ENCODE peak calls at places on chromosomes 13 and 19, in six cellular contexts. One of them, this sample, is unnamed.
A peak's percentile ranks its signal among the peaks of the same experiment; 100 is the strongest.

GRCh38 chr19:36524617-36525016 is 3.5 kb downstream of the ZNF260 start:
- DNase-seq in neuronal stem cell: no peak
- DNase-seq in IMR-90: no peak
- DNase-seq in H9: no peak
- DNase-seq in H1: no peak
- DNase-seq in mesendoderm: no peak
- DNase-seq in this sample: no peak

GRCh38 chr19:18349524-18350128 is 9.2 kb downstream of the PGPEP1 start:
- DNase-seq in neuronal stem cell: no peak
- DNase-seq in IMR-90: peak; percentile 65
- DNase-seq in H9: no peak
- DNase-seq in H1: no peak
- DNase-seq in mesendoderm: peak; percentile 51
- DNase-seq in this sample: peak; percentile 61

GRCh38 chr19:40410030-40410389 is 3.2 kb downstream of the PRX start:
- DNase-seq in neuronal stem cell: no peak
- DNase-seq in IMR-90: no peak
- DNase-seq in H9: peak; percentile 67
- DNase-seq in H1: no peak
- DNase-seq in mesendoderm: no peak
- DNase-seq in this sample: no peak

GRCh38 chr19:8334458-8335342 is 8.4 kb downstream of the KANK3 start:
- DNase-seq in neuronal stem cell: peak; percentile 73
- DNase-seq in IMR-90: peak; percentile 74
- DNase-seq in H9: peak; percentile 85
- DNase-seq in H1: no peak
- DNase-seq in mesendoderm: peak; percentile 87
- DNase-seq in this sample: peak; percentile 51

GRCh38 chr13:28641600-28641926 is 17.4 kb upstream of the POMP start:
- DNase-seq in neuronal stem cell: no peak
- DNase-seq in IMR-90: no peak
- DNase-seq in H9: no peak
- DNase-seq in H1: no peak
- DNase-seq in mesendoderm: no peak
- DNase-seq in this sample: peak; percentile 89

GRCh38 chr13:40585911-40586471 is 80.5 kb downstream of the FOXO1 start:
- DNase-seq in neuronal stem cell: no peak
- DNase-seq in IMR-90: no peak
- DNase-seq in H9: no peak
- DNase-seq in H1: no peak
- DNase-seq in mesendoderm: peak; percentile 84
- DNase-seq in this sample: no peak

GRCh38 chr13:68988176-68988575 is 1119.5 kb upstream of the ATXN8OS start:
- DNase-seq in neuronal stem cell: no peak
- DNase-seq in IMR-90: no peak
- DNase-seq in H9: no peak
- DNase-seq in H1: no peak
- DNase-seq in mesendoderm: no peak
- DNase-seq in this sample: no peak

GRCh38 chr13:60788156-60788829 is 391.3 kb downstream of the TDRD3 start:
- DNase-seq in neuronal stem cell: no peak
- DNase-seq in IMR-90: no peak
- DNase-seq in H9: no peak
- DNase-seq in H1: no peak
- DNase-seq in mesendoderm: peak; percentile 6
- DNase-seq in this sample: peak; percentile 4

GRCh38 chr19:56091066-56091490 is 30.0 kb downstream of the ZNF787 start:
- DNase-seq in neuronal stem cell: no peak
- DNase-seq in IMR-90: peak; percentile 61
- DNase-seq in H9: no peak
- DNase-seq in H1: no peak
- DNase-seq in mesendoderm: no peak
- DNase-seq in this sample: peak; percentile 34

GRCh38 chr19:56089344-56089743 is 31.8 kb downstream of the ZNF787 start:
- DNase-seq in neuronal stem cell: no peak
- DNase-seq in IMR-90: no peak
- DNase-seq in H9: no peak
- DNase-seq in H1: no peak
- DNase-seq in mesendoderm: no peak
- DNase-seq in this sample: no peak

GRCh38 chr19:56092685-56093631 is 28.1 kb downstream of the ZNF787 start:
- DNase-seq in neuronal stem cell: no peak
- DNase-seq in IMR-90: no peak
- DNase-seq in H9: no peak
- DNase-seq in H1: no peak
- DNase-seq in mesendoderm: no peak
- DNase-seq in this sample: no peak

GRCh38 chr19:56094449-56094848 is 26.6 kb downstream of the ZNF787 start:
- DNase-seq in neuronal stem cell: no peak
- DNase-seq in IMR-90: no peak
- DNase-seq in H9: no peak
- DNase-seq in H1: no peak
- DNase-seq in mesendoderm: no peak
- DNase-seq in this sample: no peak

DNA sequence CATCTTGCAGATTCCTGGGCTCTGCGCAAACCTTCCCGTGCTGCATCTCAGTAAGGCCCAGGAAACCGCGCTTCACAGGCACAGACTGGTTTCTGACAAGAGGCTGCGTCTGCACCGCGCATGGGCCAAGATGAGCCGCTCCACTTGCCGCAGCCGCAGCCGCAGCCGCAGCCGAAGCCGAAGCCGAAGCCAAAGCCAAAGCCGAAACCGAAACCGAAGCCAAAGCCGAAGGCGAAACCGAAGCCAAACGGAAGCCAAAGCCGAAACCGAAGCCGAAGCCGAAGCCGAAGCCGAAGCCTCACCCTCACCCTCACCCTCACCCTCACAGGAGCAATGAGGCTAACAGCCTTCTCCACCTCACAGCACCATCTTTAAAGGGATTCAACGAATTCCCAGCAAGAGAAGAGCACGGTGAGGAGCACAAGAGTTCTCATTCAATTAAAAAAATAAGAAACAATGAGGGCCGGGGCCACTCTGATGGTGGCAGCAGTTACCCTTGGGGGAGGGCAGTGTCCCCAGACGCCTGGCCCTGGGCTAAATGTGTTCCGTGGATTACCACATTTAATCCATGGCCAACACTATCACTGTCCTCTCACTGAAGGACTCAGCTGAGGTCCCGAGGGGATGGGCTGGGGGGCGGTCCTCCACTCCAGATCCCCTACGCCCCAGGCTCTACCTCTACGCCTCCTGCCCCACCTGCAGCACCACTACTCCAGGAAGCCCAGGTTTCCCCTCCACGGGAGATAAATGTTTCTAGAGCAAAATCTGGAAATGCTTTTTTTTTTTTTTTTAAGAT is 29.1 kb downstream of the ZNF787 start:
- DNase-seq in neuronal stem cell: no peak
- DNase-seq in IMR-90: no peak
- DNase-seq in H9: peak; percentile 25
- DNase-seq in H1: no peak
- DNase-seq in mesendoderm: no peak
- DNase-seq in this sample: no peak
- H2BK15ac ChIP-seq in neuronal stem cell: no peak overlapping the region
- H2BK15ac ChIP-seq in IMR-90: no peak overlapping the region
- H2BK15ac ChIP-seq in H9: no peak overlapping the region
- H2BK15ac ChIP-seq in H1: no peak overlapping the region
- H2BK15ac ChIP-seq in mesendoderm: no peak overlapping the region
- H2BK15ac ChIP-seq in this sample: no peak overlapping the region

DNA sequence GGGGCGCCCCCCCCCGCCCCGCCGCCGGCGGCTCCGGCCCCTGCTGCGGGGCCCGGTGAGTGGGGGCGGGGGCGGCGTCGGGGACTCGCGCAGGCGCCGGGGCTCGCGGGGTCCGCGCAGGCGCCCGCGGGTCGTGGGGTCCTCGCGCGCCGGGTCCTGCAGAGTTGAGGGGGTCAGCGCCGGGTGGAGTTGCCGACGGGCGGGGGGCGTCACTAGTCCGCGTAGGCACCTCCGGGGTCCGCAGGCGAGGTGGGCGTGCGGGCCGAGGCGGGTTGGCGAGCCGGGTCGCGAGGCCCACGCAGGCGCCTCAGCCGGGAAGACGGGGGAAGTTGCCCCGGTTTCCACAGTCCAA is 365 bp downstream of the PPP6R1 start:
- DNase-seq in neuronal stem cell: no peak
- DNase-seq in IMR-90: no peak
- DNase-seq in H9: no peak
- DNase-seq in H1: no peak
- DNase-seq in mesendoderm: no peak
- DNase-seq in this sample: peak; percentile 7
- H3K4me2 ChIP-seq in neuronal stem cell: peak overlapping the region; percentile 81
- H3K4me2 ChIP-seq in IMR-90: no peak overlapping the region
- H3K4me2 ChIP-seq in H9: peak overlapping the region; percentile 80
- H3K4me2 ChIP-seq in H1: peak overlapping the region; percentile 78
- H3K4me2 ChIP-seq in mesendoderm: peak overlapping the region; percentile 38
- H3K4me2 ChIP-seq in this sample: peak overlapping the region; percentile 50

DNA sequence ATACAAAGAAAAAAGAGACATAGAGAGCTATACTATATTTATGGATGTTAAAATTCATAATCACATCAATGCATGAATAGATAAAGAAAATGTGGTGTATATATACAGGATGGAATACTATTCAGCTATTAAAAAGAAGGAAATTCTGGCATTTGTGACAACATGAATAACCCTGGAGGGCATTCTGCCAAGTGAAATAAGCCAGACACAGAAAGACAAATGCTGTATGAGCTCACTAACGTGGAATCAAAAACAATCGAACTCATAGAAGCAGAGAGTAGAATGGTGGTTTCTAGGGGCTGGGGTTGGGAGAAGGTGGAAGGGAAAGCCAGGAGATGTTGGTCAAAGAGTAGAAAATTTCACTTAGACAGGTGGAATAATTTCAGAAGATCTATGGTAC is 24.0 kb downstream of the UTP14C start:
- DNase-seq in neuronal stem cell: no peak
- DNase-seq in IMR-90: peak; percentile 41
- DNase-seq in H9: no peak
- DNase-seq in H1: no peak
- DNase-seq in mesendoderm: no peak
- DNase-seq in this sample: no peak
- H2BK15ac ChIP-seq in neuronal stem cell: no peak overlapping the region
- H2BK15ac ChIP-seq in IMR-90: no peak overlapping the region
- H2BK15ac ChIP-seq in H9: no peak overlapping the region
- H2BK15ac ChIP-seq in H1: no peak overlapping the region
- H2BK15ac ChIP-seq in mesendoderm: no peak overlapping the region
- H2BK15ac ChIP-seq in this sample: no peak overlapping the region

GRCh38 chr13:23673867-23674605 is 103.8 kb downstream of the TNFRSF19 start:
- DNase-seq in neuronal stem cell: no peak
- DNase-seq in IMR-90: peak; percentile 66
- DNase-seq in H9: no peak
- DNase-seq in H1: no peak
- DNase-seq in mesendoderm: no peak
- DNase-seq in this sample: peak; percentile 51
- H3K4me2 ChIP-seq in neuronal stem cell: no peak overlapping the region
- H3K4me2 ChIP-seq in IMR-90: peak overlapping the region; percentile 33
- H3K4me2 ChIP-seq in H9: no peak overlapping the region
- H3K4me2 ChIP-seq in H1: no peak overlapping the region
- H3K4me2 ChIP-seq in mesendoderm: no peak overlapping the region
- H3K4me2 ChIP-seq in this sample: no peak overlapping the region